ENCODE peak calls at places on chromosome 19, in six cellular contexts. M is neural crest cell; Z is lower lobe of right lung; O is stimulated activated naive CD4-positive, alpha-beta T cell; S is stimulated activated CD4-positive, alpha-beta T cell treated with anti-CD3 and anti-CD28 coated beads, Interleukin-1b, Interleukin-23, amount 100 ng/mL, for 24 hours; U is activated CD4-positive, alpha-beta T cell treated with anti-CD3 and anti-CD28 coated beads, Interleukin-2, amount 50 U/mL, for 48 hours. J is an unnamed sample.

GRCh38 chr19:6476155-6476895 is 5.3 kb downstream of the DENND1C start:
- DNase-seq in M (peak), Z (peak), O (peak), S (peak), U (peak), J (peak)

GRCh38 chr19:12721656-12722565 is 1.8 kb downstream of the TNPO2 start:
- DNase-seq in M (peak), Z (peak), O (no peak), S (no peak), U (peak), J (no peak)

GRCh38 chr19:33685541-33685940 is 63.8 kb downstream of the CHST8 start:
- DNase-seq in M (no peak), Z (no peak), O (no peak), S (no peak), U (no peak), J (no peak)

GRCh38 chr19:11138659-11139526 is 16.7 kb downstream of the SPC24 start:
- DNase-seq in M (no peak), Z (peak), O (no peak), S (no peak), U (no peak), J (no peak)

GRCh38 chr19:35015576-35016351 is 14.5 kb upstream of the SCN1B start:
- DNase-seq in M (no peak), Z (no peak), O (no peak), S (no peak), U (no peak), J (no peak)

GRCh38 chr19:52216401-52216800 is 26.5 kb downstream of the PPP2R1A start:
- DNase-seq in M (no peak), Z (no peak), O (no peak), S (no peak), U (no peak), J (no peak)

GRCh38 chr19:30167976-30168635 is 204.1 kb upstream of the ZNF536 start:
- DNase-seq in M (no peak), Z (no peak), O (no peak), S (no peak), U (no peak), J (no peak)

GRCh38 chr19:2952953-2953481 is 8.2 kb upstream of the ZNF77 start:
- DNase-seq in M (no peak), Z (peak), O (no peak), S (no peak), U (no peak), J (no peak)

GRCh38 chr19:4602915-4603314 is 36.4 kb upstream of the TNFAIP8L1 start:
- DNase-seq in M (no peak), Z (no peak), O (no peak), S (no peak), U (no peak), J (no peak)

GRCh38 chr19:3625996-3626472 is 556 bp downstream of the CACTIN start:
- DNase-seq in M (no peak), Z (no peak), O (no peak), S (no peak), U (no peak), J (no peak)